ENCODE peak calls at places on chromosome 15, in eight cellular contexts. One of them, this sample, is unnamed.

GRCh38 chr15:90471769-90472168 is 58.0 kb upstream of the CRTC3 start:
- DNase-seq in prostate gland: no peak
- DNase-seq in brain microvascular endothelial cell: no peak
- DNase-seq in OCI-LY7: no peak
- DNase-seq in transverse colon: no peak
- DNase-seq in HAP-1: no peak
- DNase-seq in neuronal stem cell: no peak
- DNase-seq in endodermal cell: no peak
- DNase-seq in this sample: no peak

GRCh38 chr15:65189102-65189740 is 4.1 kb upstream of the CLPX start:
- DNase-seq in prostate gland: no peak
- DNase-seq in brain microvascular endothelial cell: peak
- DNase-seq in OCI-LY7: peak
- DNase-seq in transverse colon: no peak
- DNase-seq in HAP-1: peak
- DNase-seq in neuronal stem cell: peak
- DNase-seq in endodermal cell: peak
- DNase-seq in this sample: peak

GRCh38 chr15:71627604-71628003 is 182.8 kb upstream of the NR2E3 start:
- DNase-seq in prostate gland: no peak
- DNase-seq in brain microvascular endothelial cell: no peak
- DNase-seq in OCI-LY7: no peak
- DNase-seq in transverse colon: no peak
- DNase-seq in HAP-1: no peak
- DNase-seq in neuronal stem cell: no peak
- DNase-seq in endodermal cell: no peak
- DNase-seq in this sample: no peak

GRCh38 chr15:65638681-65639089 is 16.9 kb downstream of the SLC24A1 start:
- DNase-seq in prostate gland: peak
- DNase-seq in brain microvascular endothelial cell: peak
- DNase-seq in OCI-LY7: peak
- DNase-seq in transverse colon: no peak
- DNase-seq in HAP-1: peak
- DNase-seq in neuronal stem cell: peak
- DNase-seq in endodermal cell: peak
- DNase-seq in this sample: peak

GRCh38 chr15:81221449-81221848 is 24.8 kb downstream of the IL16 start:
- DNase-seq in prostate gland: no peak
- DNase-seq in brain microvascular endothelial cell: no peak
- DNase-seq in OCI-LY7: no peak
- DNase-seq in transverse colon: no peak
- DNase-seq in HAP-1: no peak
- DNase-seq in neuronal stem cell: no peak
- DNase-seq in endodermal cell: no peak
- DNase-seq in this sample: no peak

GRCh38 chr15:31501536-31502157 is 175.0 kb downstream of the KLF13 start:
- DNase-seq in prostate gland: no peak
- DNase-seq in brain microvascular endothelial cell: no peak
- DNase-seq in OCI-LY7: no peak
- DNase-seq in transverse colon: no peak
- DNase-seq in HAP-1: no peak
- DNase-seq in neuronal stem cell: no peak
- DNase-seq in endodermal cell: no peak
- DNase-seq in this sample: no peak

GRCh38 chr15:91784973-91785709 is 68.4 kb upstream of the SLCO3A1 start:
- DNase-seq in prostate gland: no peak
- DNase-seq in brain microvascular endothelial cell: no peak
- DNase-seq in OCI-LY7: no peak
- DNase-seq in transverse colon: no peak
- DNase-seq in HAP-1: no peak
- DNase-seq in neuronal stem cell: no peak
- DNase-seq in endodermal cell: no peak
- DNase-seq in this sample: no peak

GRCh38 chr15:26212109-26212508 is 349.0 kb upstream of the ATP10A start:
- DNase-seq in prostate gland: no peak
- DNase-seq in brain microvascular endothelial cell: no peak
- DNase-seq in OCI-LY7: no peak
- DNase-seq in transverse colon: no peak
- DNase-seq in HAP-1: no peak
- DNase-seq in neuronal stem cell: no peak
- DNase-seq in endodermal cell: no peak
- DNase-seq in this sample: no peak

GRCh38 chr15:60528530-60528929 is 49.6 kb upstream of the ICE2 start:
- DNase-seq in prostate gland: no peak
- DNase-seq in brain microvascular endothelial cell: peak
- DNase-seq in OCI-LY7: no peak
- DNase-seq in transverse colon: no peak
- DNase-seq in HAP-1: no peak
- DNase-seq in neuronal stem cell: no peak
- DNase-seq in endodermal cell: no peak
- DNase-seq in this sample: no peak

DNA sequence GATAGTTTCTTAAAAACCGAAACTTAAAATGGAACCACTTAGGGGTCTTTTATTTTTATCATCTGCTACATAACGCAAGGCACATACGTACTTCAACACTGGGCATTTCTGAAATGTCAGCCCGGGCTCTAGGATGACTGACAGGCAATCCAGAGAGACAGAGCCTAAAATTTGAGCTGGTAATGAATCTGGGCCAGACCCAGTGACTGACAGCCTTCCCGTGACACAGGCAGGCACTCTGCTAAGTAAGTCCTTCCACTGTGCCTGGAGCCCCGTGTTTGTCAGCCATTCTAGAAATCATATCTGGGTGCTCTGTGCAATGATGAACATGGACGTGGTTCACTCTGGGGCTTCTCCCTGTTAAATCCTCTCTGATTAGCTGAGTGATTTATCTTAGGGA is 84.6 kb downstream of the RYR3 start:
- DNase-seq in prostate gland: no peak
- DNase-seq in brain microvascular endothelial cell: no peak
- DNase-seq in OCI-LY7: no peak
- DNase-seq in transverse colon: no peak
- DNase-seq in HAP-1: no peak
- DNase-seq in neuronal stem cell: no peak
- DNase-seq in endodermal cell: no peak
- DNase-seq in this sample: no peak
- H3K4me3 ChIP-seq in prostate gland: no peak
- H3K4me3 ChIP-seq in brain microvascular endothelial cell: no peak
- H3K4me3 ChIP-seq in OCI-LY7: no peak
- H3K4me3 ChIP-seq in transverse colon: no peak
- H3K4me3 ChIP-seq in HAP-1: no peak
- H3K4me3 ChIP-seq in neuronal stem cell: no peak
- H3K4me3 ChIP-seq in endodermal cell: no peak
- H3K4me3 ChIP-seq in this sample: no peak

DNA sequence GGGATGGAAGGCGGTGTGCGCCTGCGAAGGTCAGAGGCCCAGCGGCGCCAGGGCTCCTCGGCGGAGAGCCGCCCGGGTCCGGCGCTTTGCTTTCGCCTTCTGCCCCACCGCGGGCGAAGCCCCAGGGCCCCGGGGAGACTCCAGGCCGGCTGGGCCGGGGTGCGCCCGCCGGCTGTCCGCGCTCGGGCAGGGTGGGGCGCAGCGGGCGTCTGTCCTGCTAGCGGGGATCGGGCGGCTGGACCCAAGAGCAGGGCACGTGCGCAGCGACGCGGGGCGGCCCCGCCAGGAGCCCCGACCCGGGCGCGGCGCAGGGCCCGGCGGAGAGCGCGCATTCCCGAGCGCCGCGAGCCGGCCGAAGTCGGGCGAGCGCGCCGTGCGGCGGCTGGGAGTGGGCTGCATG is 585 bp upstream of the ALDH1A3 start:
- DNase-seq in prostate gland: no peak
- DNase-seq in brain microvascular endothelial cell: no peak
- DNase-seq in OCI-LY7: no peak
- DNase-seq in transverse colon: no peak
- DNase-seq in HAP-1: no peak
- DNase-seq in neuronal stem cell: no peak
- DNase-seq in endodermal cell: peak
- DNase-seq in this sample: no peak
- H3K4me3 ChIP-seq in prostate gland: peak
- H3K4me3 ChIP-seq in brain microvascular endothelial cell: peak
- H3K4me3 ChIP-seq in OCI-LY7: no peak
- H3K4me3 ChIP-seq in transverse colon: no peak
- H3K4me3 ChIP-seq in HAP-1: peak
- H3K4me3 ChIP-seq in neuronal stem cell: peak
- H3K4me3 ChIP-seq in endodermal cell: peak
- H3K4me3 ChIP-seq in this sample: no peak

DNA sequence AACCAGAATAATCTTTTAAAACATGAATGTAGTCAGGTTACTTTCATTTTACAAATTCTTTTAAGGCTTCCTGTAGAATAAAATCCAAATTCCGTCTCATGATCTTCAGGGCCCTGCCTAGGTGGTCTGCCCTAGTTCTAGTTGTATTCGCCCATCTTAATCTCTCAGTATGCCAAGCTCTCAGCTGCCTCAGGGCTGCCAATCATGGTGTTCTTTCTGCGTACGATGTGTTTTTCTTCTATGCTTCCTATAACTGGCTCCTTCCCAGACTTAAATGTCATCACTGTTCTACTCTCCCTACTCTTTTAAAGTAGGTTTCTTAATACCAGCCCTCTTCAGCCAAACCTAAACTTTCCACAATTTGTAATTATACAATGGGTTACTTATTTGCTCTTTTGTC is 107.4 kb downstream of the GREM1 start:
- DNase-seq in prostate gland: no peak
- DNase-seq in brain microvascular endothelial cell: peak
- DNase-seq in OCI-LY7: no peak
- DNase-seq in transverse colon: no peak
- DNase-seq in HAP-1: no peak
- DNase-seq in neuronal stem cell: no peak
- DNase-seq in endodermal cell: no peak
- DNase-seq in this sample: no peak
- H3K4me3 ChIP-seq in prostate gland: no peak
- H3K4me3 ChIP-seq in brain microvascular endothelial cell: no peak
- H3K4me3 ChIP-seq in OCI-LY7: no peak
- H3K4me3 ChIP-seq in transverse colon: no peak
- H3K4me3 ChIP-seq in HAP-1: no peak
- H3K4me3 ChIP-seq in neuronal stem cell: no peak
- H3K4me3 ChIP-seq in endodermal cell: no peak
- H3K4me3 ChIP-seq in this sample: no peak

GRCh38 chr15:23877502-23878412 is 190.7 kb upstream of the NDN start:
- DNase-seq in prostate gland: no peak
- DNase-seq in brain microvascular endothelial cell: no peak
- DNase-seq in OCI-LY7: no peak
- DNase-seq in transverse colon: peak
- DNase-seq in HAP-1: no peak
- DNase-seq in neuronal stem cell: peak
- DNase-seq in endodermal cell: peak
- DNase-seq in this sample: peak
- H3K4me3 ChIP-seq in prostate gland: no peak
- H3K4me3 ChIP-seq in brain microvascular endothelial cell: no peak
- H3K4me3 ChIP-seq in OCI-LY7: no peak
- H3K4me3 ChIP-seq in transverse colon: no peak
- H3K4me3 ChIP-seq in HAP-1: no peak
- H3K4me3 ChIP-seq in neuronal stem cell: no peak
- H3K4me3 ChIP-seq in endodermal cell: peak
- H3K4me3 ChIP-seq in this sample: no peak

DNA sequence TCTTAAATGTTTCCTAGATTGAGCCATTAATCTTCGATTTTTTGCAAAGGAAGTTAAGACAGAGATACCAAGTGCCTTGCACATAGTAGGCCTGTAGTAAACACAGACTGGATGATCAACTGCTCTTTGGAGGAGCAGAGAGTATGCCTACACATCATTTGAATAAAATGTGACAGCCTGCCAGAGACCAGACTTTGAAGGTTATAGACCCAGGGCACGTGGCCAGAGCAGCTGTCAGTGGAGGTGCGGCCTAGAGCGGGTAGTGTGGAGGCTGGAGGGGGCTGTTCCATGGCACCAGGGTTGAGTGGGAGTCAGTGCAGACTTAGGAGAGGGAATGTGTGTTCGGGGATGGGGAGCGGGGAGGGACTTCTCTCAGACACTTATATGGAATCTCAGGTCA is 80.8 kb downstream of the SMAD3 start:
- DNase-seq in prostate gland: no peak
- DNase-seq in brain microvascular endothelial cell: peak
- DNase-seq in OCI-LY7: no peak
- DNase-seq in transverse colon: peak
- DNase-seq in HAP-1: no peak
- DNase-seq in neuronal stem cell: no peak
- DNase-seq in endodermal cell: no peak
- DNase-seq in this sample: peak
- H3K4me3 ChIP-seq in prostate gland: no peak
- H3K4me3 ChIP-seq in brain microvascular endothelial cell: no peak
- H3K4me3 ChIP-seq in OCI-LY7: no peak
- H3K4me3 ChIP-seq in transverse colon: no peak
- H3K4me3 ChIP-seq in HAP-1: no peak
- H3K4me3 ChIP-seq in neuronal stem cell: no peak
- H3K4me3 ChIP-seq in endodermal cell: no peak
- H3K4me3 ChIP-seq in this sample: no peak

GRCh38 chr15:54815546-54815945 is 381.2 kb downstream of the RSL24D1 start:
- DNase-seq in prostate gland: no peak
- DNase-seq in brain microvascular endothelial cell: no peak
- DNase-seq in OCI-LY7: no peak
- DNase-seq in transverse colon: no peak
- DNase-seq in HAP-1: no peak
- DNase-seq in neuronal stem cell: no peak
- DNase-seq in endodermal cell: no peak
- DNase-seq in this sample: no peak
- H3K4me3 ChIP-seq in prostate gland: no peak
- H3K4me3 ChIP-seq in brain microvascular endothelial cell: no peak
- H3K4me3 ChIP-seq in OCI-LY7: no peak
- H3K4me3 ChIP-seq in transverse colon: no peak
- H3K4me3 ChIP-seq in HAP-1: no peak
- H3K4me3 ChIP-seq in neuronal stem cell: no peak
- H3K4me3 ChIP-seq in endodermal cell: no peak
- H3K4me3 ChIP-seq in this sample: no peak

This sample was measured in thyroid gland.